ENCODE peak calls at places on chromosome 18, in nine cellular contexts. R is iris pigment epithelial cell; Y is Kasumi-1; Z is Daoy; T is K562; L is frontal cortex; F is foreskin keratinocyte; E is stimulated activated CD8-positive, alpha-beta memory T cell treated with anti-CD3 and anti-CD28 coated beads, Interleukin-4, amount 100 ng/mL, for 24 hours; W is CD8-positive, alpha-beta memory T cell. S is an unnamed sample.

GRCh38 chr18:10051877-10052631 is 138.2 kb downstream of the VAPA start:
- DNase-seq in R (peak), Y (no peak), Z (peak), T (no peak), L (peak), F (no peak), E (no peak), W (no peak), S (no peak)

GRCh38 chr18:51066273-51066672 is 36.3 kb downstream of the SMAD4 start:
- DNase-seq in R (peak), Y (no peak), Z (no peak), T (no peak), L (no peak), F (no peak), E (no peak), W (no peak), S (no peak)

GRCh38 chr18:72993245-72993644 is 125.5 kb upstream of the NETO1 start:
- DNase-seq in R (no peak), Y (no peak), Z (no peak), T (no peak), L (no peak), F (no peak), E (no peak), W (no peak), S (no peak)

GRCh38 chr18:59021500-59021899 is 118.2 kb upstream of the SEC11C start:
- DNase-seq in R (no peak), Y (no peak), Z (no peak), T (no peak), L (no peak), F (no peak), E (no peak), W (no peak), S (no peak)

GRCh38 chr18:51154664-51155063 is 42.8 kb downstream of the MEX3C start:
- DNase-seq in R (no peak), Y (no peak), Z (no peak), T (no peak), L (no peak), F (no peak), E (no peak), W (no peak), S (no peak)

GRCh38 chr18:5295231-5295920 is at the start of gene ZBTB14:
- DNase-seq in R (peak), Y (peak), Z (peak), T (peak), L (peak), F (no peak), E (peak), W (peak), S (peak)

GRCh38 chr18:79410171-79410641 is 14.5 kb downstream of the NFATC1 start:
- DNase-seq in R (no peak), Y (no peak), Z (no peak), T (no peak), L (no peak), F (no peak), E (no peak), W (no peak), S (no peak)

GRCh38 chr18:50656841-50657470 is 97.1 kb downstream of the MAPK4 start:
- DNase-seq in R (no peak), Y (no peak), Z (peak), T (no peak), L (no peak), F (no peak), E (no peak), W (no peak), S (no peak)

GRCh38 chr18:36187138-36187825 is at the start of gene MOCOS:
- DNase-seq in R (peak), Y (no peak), Z (peak), T (peak), L (peak), F (peak), E (peak), W (peak), S (peak)

GRCh38 chr18:3441290-3441689 is 8.7 kb upstream of the TGIF1 start:
- DNase-seq in R (peak), Y (peak), Z (peak), T (peak), L (peak), F (peak), E (no peak), W (no peak), S (no peak)

GRCh38 chr18:47618758-47619157 is 311.7 kb downstream of the SMAD2 start:
- DNase-seq in R (no peak), Y (no peak), Z (no peak), T (no peak), L (no peak), F (no peak), E (no peak), W (no peak), S (no peak)

GRCh38 chr18:51082571-51083264 is 52.7 kb downstream of the SMAD4 start:
- DNase-seq in R (peak), Y (no peak), Z (no peak), T (no peak), L (no peak), F (peak), E (no peak), W (no peak), S (no peak)

GRCh38 chr18:10290244-10291240 is 163.9 kb upstream of the APCDD1 start:
- DNase-seq in R (no peak), Y (no peak), Z (no peak), T (no peak), L (no peak), F (no peak), E (no peak), W (no peak), S (no peak)

GRCh38 chr18:23311346-23312103 is 141.6 kb upstream of the RIOK3 start:
- DNase-seq in R (peak), Y (no peak), Z (peak), T (no peak), L (no peak), F (peak), E (no peak), W (no peak), S (no peak)

GRCh38 chr18:57630759-57631660 is 9.4 kb upstream of the NARS1 start:
- DNase-seq in R (no peak), Y (no peak), Z (no peak), T (no peak), L (no peak), F (no peak), E (no peak), W (no peak), S (no peak)

GRCh38 chr18:30376515-30376914 is 666.0 kb downstream of the DSC3 start:
- DNase-seq in R (no peak), Y (no peak), Z (peak), T (no peak), L (no peak), F (no peak), E (no peak), W (no peak), S (no peak)

GRCh38 chr18:51867767-51868166 is 472.2 kb upstream of the DCC start:
- DNase-seq in R (peak), Y (peak), Z (no peak), T (no peak), L (no peak), F (no peak), E (no peak), W (no peak), S (no peak)

GRCh38 chr18:36187826-36188721 is 777 bp downstream of the MOCOS start:
- DNase-seq in R (peak), Y (no peak), Z (peak), T (peak), L (no peak), F (peak), E (no peak), W (no peak), S (no peak)

GRCh38 chr18:26621161-26622026 is 73.0 kb upstream of the KCTD1 start:
- DNase-seq in R (peak), Y (peak), Z (peak), T (peak), L (no peak), F (peak), E (no peak), W (no peak), S (no peak)

GRCh38 chr18:13556497-13556896 is 169.9 kb downstream of the FAM210A start:
- DNase-seq in R (no peak), Y (no peak), Z (no peak), T (no peak), L (no peak), F (no peak), E (no peak), W (no peak), S (no peak)

GRCh38 chr18:33901894-33902512 is 322.7 kb downstream of the NOL4 start:
- DNase-seq in R (no peak), Y (peak), Z (no peak), T (no peak), L (no peak), F (no peak), E (no peak), W (no peak), S (no peak)

GRCh38 chr18:13437034-13437433 is 218.5 kb downstream of the LDLRAD4 start:
- DNase-seq in R (no peak), Y (no peak), Z (no peak), T (no peak), L (no peak), F (no peak), E (no peak), W (no peak), S (no peak)

GRCh38 chr18:26763745-26764144 is 101.8 kb downstream of the AQP4 start:
- DNase-seq in R (no peak), Y (no peak), Z (no peak), T (no peak), L (no peak), F (no peak), E (no peak), W (no peak), S (no peak)

GRCh38 chr18:43170586-43170985 is 55.1 kb upstream of the RIT2 start:
- DNase-seq in R (no peak), Y (no peak), Z (no peak), T (no peak), L (no peak), F (no peak), E (no peak), W (no peak), S (no peak)

S was measured in NCI-H1930.